ENCODE peak calls at places on chromosomes 16 and 17, in eight cellular contexts. Y is CD4-positive, CD25-positive, alpha-beta regulatory T cell; U is left lung; S is psoas muscle; P is GM23248; F is naive thymus-derived CD4-positive, alpha-beta T cell; D is upper lobe of right lung; R is stomach. N is an unnamed sample.
A peak's percentile ranks its signal among the peaks of the same experiment; 100 is the strongest.

GRCh38 chr16:66477028-66477515 is 50.0 kb downstream of the BEAN1 start:
- DNase-seq in Y (no peak), F (no peak), S (no peak), D (no peak), U (no peak), P (no peak), R (no peak), N (no peak)

GRCh38 chr17:14926526-14927122 is 338.5 kb downstream of the PMP22 start:
- DNase-seq in F (peak; percentile 7), P (peak; percentile 85), D (no peak), R (peak; percentile 42), U (no peak), Y (peak; percentile 24), S (peak; percentile 15), N (peak; percentile 52)

GRCh38 chr17:67151717-67152116 is 93.3 kb downstream of the HELZ start:
- DNase-seq in R (no peak), P (peak; percentile 78), S (no peak), Y (no peak), U (no peak), D (no peak), F (no peak), N (no peak)

GRCh38 chr16:80526418-80527061 is 14.3 kb upstream of the DYNLRB2 start:
- DNase-seq in R (peak; percentile 48), U (no peak), Y (peak; percentile 37), S (peak; percentile 30), D (no peak), P (peak; percentile 76), F (peak; percentile 20), N (peak; percentile 62)

GRCh38 chr16:89593841-89594240 is 18.3 kb downstream of the CPNE7 start:
- DNase-seq in P (no peak), U (no peak), R (no peak), D (no peak), Y (no peak), S (no peak), F (no peak), N (peak; percentile 83)

GRCh38 chr16:17475104-17475503 is 4.3 kb upstream of the XYLT1 start:
- DNase-seq in P (no peak), U (no peak), R (no peak), F (no peak), D (no peak), S (no peak), Y (no peak), N (no peak)

GRCh38 chr17:31448467-31449077 is 57.1 kb downstream of the RAB11FIP4 start:
- DNase-seq in S (no peak), F (no peak), Y (no peak), P (peak; percentile 49), D (no peak), U (no peak), R (no peak), N (no peak)

GRCh38 chr16:59181821-59182420 is 447.8 kb upstream of the GOT2 start:
- DNase-seq in Y (no peak), S (no peak), F (no peak), U (no peak), P (no peak), D (no peak), R (no peak), N (no peak)

GRCh38 chr16:19119564-19119963 is 5.8 kb downstream of the ITPRIPL2 start:
- DNase-seq in F (no peak), S (no peak), D (no peak), U (no peak), R (no peak), P (peak; percentile 94), Y (no peak), N (no peak)

GRCh38 chr16:13793788-13794461 is 126.0 kb upstream of the ERCC4 start:
- DNase-seq in S (peak; percentile 16), P (no peak), F (no peak), R (no peak), Y (no peak), U (no peak), D (no peak), N (no peak)

GRCh38 chr17:35169964-35170363 is 22.3 kb downstream of the UNC45B start:
- DNase-seq in Y (no peak), S (no peak), P (no peak), U (no peak), R (no peak), D (no peak), F (no peak), N (no peak)

GRCh38 chr16:87791295-87792204 is 25.8 kb upstream of the KLHDC4 start:
- DNase-seq in Y (no peak), S (no peak), P (no peak), D (no peak), U (no peak), R (no peak), F (no peak), N (no peak)

GRCh38 chr16:58511933-58512815 is 3.1 kb upstream of the SETD6 start:
- DNase-seq in F (peak; percentile 62), P (peak; percentile 72), Y (peak; percentile 67), R (peak; percentile 88), U (peak; percentile 92), D (peak; percentile 87), S (peak; percentile 82), N (peak; percentile 72)

GRCh38 chr17:13365331-13365730 is 236.4 kb downstream of the HS3ST3A1 start:
- DNase-seq in R (no peak), F (no peak), Y (no peak), D (no peak), P (peak; percentile 64), U (no peak), S (no peak), N (no peak)

GRCh38 chr17:71975998-71976649 is 144.7 kb upstream of the SOX9 start:
- DNase-seq in R (peak; percentile 53), P (peak; percentile 100), D (no peak), U (no peak), Y (no peak), S (peak; percentile 90), F (no peak), N (no peak)

GRCh38 chr17:45873728-45874127 is 20.6 kb upstream of the MAPT start:
- DNase-seq in R (no peak), D (no peak), S (no peak), U (no peak), P (no peak), F (no peak), Y (no peak), N (peak; percentile 42)

GRCh38 chr17:17749921-17750320 is 68.7 kb downstream of the RAI1 start:
- DNase-seq in R (peak; percentile 48), P (peak; percentile 56), S (no peak), F (no peak), D (no peak), Y (peak; percentile 39), U (no peak), N (peak; percentile 68)
- H3K4me3 ChIP-seq in R (no peak overlapping the region), P (no peak overlapping the region), S (no peak overlapping the region), F (no peak overlapping the region), D (no peak overlapping the region), Y (peak overlapping the region; percentile 23), U (no peak overlapping the region), N (no peak overlapping the region)

DNA sequence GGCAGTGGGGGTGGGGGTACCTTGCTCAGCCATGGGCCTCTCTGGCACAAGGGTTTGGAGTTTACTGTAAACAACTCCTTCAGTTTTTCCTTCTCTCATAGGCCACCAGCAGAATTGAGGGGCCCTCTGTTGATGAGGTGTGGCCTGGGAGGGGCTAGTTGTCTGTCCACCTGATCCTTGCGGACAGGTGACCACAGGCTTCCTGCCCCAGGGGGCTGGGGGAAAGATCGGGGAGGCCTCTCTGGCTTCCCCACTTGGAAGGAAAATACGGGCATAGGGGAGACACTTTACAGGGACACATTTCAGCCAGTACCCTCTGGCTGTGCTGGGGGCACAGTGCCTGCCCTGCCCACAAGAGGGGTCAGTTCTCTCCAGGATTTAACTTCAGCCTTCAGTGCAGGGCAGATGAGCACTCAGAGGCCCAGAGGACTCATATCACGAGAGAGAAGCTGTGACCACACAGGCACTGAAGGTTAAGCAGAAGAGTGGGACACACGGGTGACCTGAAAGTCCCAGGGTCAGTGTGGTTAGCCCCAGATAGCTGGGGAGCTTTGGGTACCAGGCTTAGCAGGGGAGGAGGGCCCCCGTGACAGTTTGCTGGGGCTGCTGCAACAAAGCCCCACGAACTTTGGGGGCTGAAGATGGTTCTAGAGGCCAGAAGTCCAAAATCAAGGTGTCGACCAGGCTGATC is 245.9 kb downstream of the SEC14L1 start:
- DNase-seq in S (no peak), P (no peak), Y (no peak), D (no peak), U (no peak), F (no peak), R (no peak), N (no peak)
- H3K4me1 ChIP-seq in S (peaks cover 80% of the 10 kb centered on the region), P (peaks cover 74% of the 10 kb centered on the region), Y (peaks cover 81% of the 10 kb centered on the region), D (peaks cover 89% of the 10 kb centered on the region), U (peaks cover 72% of the 10 kb centered on the region), F (peaks cover 75% of the 10 kb centered on the region), R (peaks cover 97% of the 10 kb centered on the region), N (peaks cover 95% of the 10 kb centered on the region)

DNA sequence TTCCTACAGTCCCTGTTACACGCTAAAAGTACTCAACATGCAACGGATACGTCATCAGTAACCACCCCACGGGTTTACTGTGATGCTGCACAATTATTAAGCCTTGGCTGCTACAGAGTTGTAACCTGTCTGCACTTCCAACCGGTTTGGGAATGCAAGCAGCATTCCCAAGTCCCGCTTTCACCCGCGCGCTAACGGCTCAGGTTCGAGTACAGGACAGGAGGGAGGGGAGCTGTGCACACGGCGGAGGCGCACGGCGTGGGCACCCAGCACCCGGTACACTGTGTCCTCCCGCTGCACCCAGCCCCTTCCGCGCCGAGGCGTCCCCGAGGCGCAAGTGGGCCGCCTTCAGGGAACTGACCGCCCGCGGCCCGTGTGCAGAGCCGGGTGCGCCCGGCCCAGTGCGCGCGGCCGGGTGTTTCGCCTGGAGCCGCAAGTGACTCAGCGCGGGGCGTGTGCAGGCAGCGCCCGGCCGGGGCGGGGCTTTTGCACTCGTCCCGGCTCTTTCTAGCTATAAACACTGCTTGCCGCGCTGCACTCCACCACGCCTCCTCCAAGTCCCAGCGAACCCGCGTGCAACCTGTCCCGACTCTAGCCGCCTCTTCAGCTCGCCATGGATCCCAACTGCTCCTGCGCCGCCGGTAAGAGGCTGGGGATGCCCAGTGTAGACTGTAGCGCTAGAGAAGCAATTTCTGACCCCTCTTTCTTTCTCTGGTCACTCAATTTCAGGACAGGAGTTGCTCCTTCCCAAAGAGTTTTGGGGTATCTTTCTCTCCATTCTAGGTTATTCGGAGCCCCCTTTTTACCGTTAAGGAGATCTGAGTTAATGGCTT is at the start of gene MT2A:
- DNase-seq in P (peak; percentile 100), R (peak; percentile 97), F (peak; percentile 76), U (peak; percentile 99), S (peak; percentile 97), D (peak; percentile 98), Y (peak; percentile 80), N (peak; percentile 81)
- H3K4me3 ChIP-seq in P (peak within 1 kb of the TSS; percentile 95), R (peak within 1 kb of the TSS; percentile 68), F (peak within 1 kb of the TSS; percentile 97), U (peak within 1 kb of the TSS; percentile 46), S (peak within 1 kb of the TSS; percentile 89), D (peak within 1 kb of the TSS; percentile 75), Y (peak within 1 kb of the TSS; percentile 95), N (peak within 1 kb of the TSS; percentile 94)

GRCh38 chr17:58560511-58560910 is 46.1 kb upstream of the MTMR4 start:
- DNase-seq in Y (no peak), F (no peak), D (no peak), P (no peak), U (no peak), S (no peak), R (no peak), N (no peak)

GRCh38 chr17:58557981-58558380 is 43.5 kb upstream of the MTMR4 start:
- DNase-seq in R (no peak), F (no peak), Y (no peak), D (no peak), U (no peak), S (no peak), P (no peak), N (no peak)

DNA sequence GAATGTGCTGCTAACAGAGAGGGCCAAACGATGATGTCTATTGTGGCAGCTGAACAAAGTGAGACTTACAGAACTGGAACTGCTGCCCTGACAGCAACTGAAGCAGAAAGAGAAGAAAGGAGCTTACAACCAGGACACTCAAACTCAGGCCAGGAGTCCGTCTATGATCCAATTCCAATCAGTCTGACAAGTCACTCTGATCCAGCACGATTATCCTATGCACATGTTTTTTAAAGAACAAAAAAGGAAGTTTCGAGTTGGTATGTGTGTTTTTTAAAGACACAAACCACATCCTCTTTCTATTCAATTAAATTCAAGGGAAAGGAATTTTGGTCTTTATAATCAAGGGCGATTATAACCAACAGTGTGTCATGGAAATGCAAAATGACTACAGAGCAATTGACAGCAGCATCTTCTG is 42.4 kb upstream of the MTMR4 start:
- DNase-seq in S (no peak), U (no peak), P (no peak), Y (no peak), D (no peak), F (no peak), R (no peak), N (no peak)
- H3K4me1 ChIP-seq in S (no peaks in the 10 kb centered on the region), U (no peaks in the 10 kb centered on the region), P (no peaks in the 10 kb centered on the region), Y (no peaks in the 10 kb centered on the region), D (no peaks in the 10 kb centered on the region), F (no peaks in the 10 kb centered on the region), R (no peaks in the 10 kb centered on the region), N (no peaks in the 10 kb centered on the region)